ENCODE peak calls at places on chromosomes 2 and 18, in five cellular contexts. N, Z, C, B and T are unnamed samples.

GRCh38 chr2:43754180-43754579 is 19.7 kb upstream of the DYNC2LI1 start:
- DNase-seq in N (no peak), Z (no peak), C (peak), B (no peak), T (no peak)

GRCh38 chr2:28981016-28981441 is at the start of gene TOGARAM2:
- DNase-seq in N (peak), Z (peak), C (no peak), B (no peak), T (no peak)

GRCh38 chr2:234422242-234422641 is 74.6 kb downstream of the ARL4C start:
- DNase-seq in N (no peak), Z (no peak), C (no peak), B (no peak), T (no peak)

GRCh38 chr18:74818776-74819175 is 221.1 kb downstream of the ZNF407 start:
- DNase-seq in N (no peak), Z (no peak), C (no peak), B (no peak), T (no peak)

GRCh38 chr2:105557021-105557420 is 158.2 kb upstream of the FHL2 start:
- DNase-seq in N (no peak), Z (no peak), C (no peak), B (no peak), T (peak)

GRCh38 chr18:13390711-13391110 is 172.2 kb downstream of the LDLRAD4 start:
- DNase-seq in N (no peak), Z (no peak), C (no peak), B (peak), T (no peak)

GRCh38 chr2:36613801-36614200 is 15.8 kb upstream of the FEZ2 start:
- DNase-seq in N (no peak), Z (no peak), C (no peak), B (no peak), T (no peak)

GRCh38 chr2:126381081-126381480 is 274.9 kb upstream of the GYPC start:
- DNase-seq in N (no peak), Z (no peak), C (no peak), B (no peak), T (no peak)

GRCh38 chr2:67476808-67477790 is 80.0 kb downstream of the ETAA1 start:
- DNase-seq in N (no peak), Z (no peak), C (no peak), B (no peak), T (no peak)

GRCh38 chr2:36625304-36625703 is 27.3 kb upstream of the FEZ2 start:
- DNase-seq in N (no peak), Z (no peak), C (no peak), B (no peak), T (no peak)

GRCh38 chr2:138132108-138132507 is 167.8 kb downstream of the HNMT start:
- DNase-seq in N (no peak), Z (no peak), C (no peak), B (no peak), T (no peak)
- H3K27ac ChIP-seq in N (no peak), Z (no peak), C (no peak), B (no peak), T (no peak)

GRCh38 chr2:128269358-128270305 is 49.0 kb downstream of the HS6ST1 start:
- DNase-seq in N (no peak), Z (no peak), C (no peak), B (no peak), T (no peak)
- H3K27ac ChIP-seq in N (no peak), Z (no peak), C (no peak), B (no peak), T (no peak)

GRCh38 chr2:168565112-168565511 is 109.0 kb downstream of the CERS6 start:
- DNase-seq in N (no peak), Z (no peak), C (no peak), B (no peak), T (no peak)

GRCh38 chr2:168568476-168569227 is 112.6 kb downstream of the CERS6 start:
- DNase-seq in N (no peak), Z (no peak), C (no peak), B (no peak), T (no peak)

GRCh38 chr2:168567840-168568239 is 111.8 kb downstream of the CERS6 start:
- DNase-seq in N (no peak), Z (no peak), C (no peak), B (no peak), T (no peak)

GRCh38 chr2:168565512-168565911 is 109.4 kb downstream of the CERS6 start:
- DNase-seq in N (no peak), Z (no peak), C (no peak), B (no peak), T (no peak)

GRCh38 chr2:168566974-168567650 is 111.0 kb downstream of the CERS6 start:
- DNase-seq in N (no peak), Z (no peak), C (no peak), B (no peak), T (no peak)
- H3K27ac ChIP-seq in N (peak), Z (no peak), C (peak), B (no peak), T (no peak)

GRCh38 chr18:36374262-36374661 is 76.7 kb downstream of the FHOD3 start:
- DNase-seq in N (no peak), Z (no peak), C (no peak), B (no peak), T (no peak)
- H3K27ac ChIP-seq in N (no peak), Z (no peak), C (no peak), B (no peak), T (no peak)